ENCODE peak calls at places on chromosomes 5 and 9, in nine cellular contexts. J is lower lobe of right lung, M is A673, S is prostate gland, E is body of pancreas, K is bronchial epithelial cell, U is HepG2, O is left lung, L is GM12865. P is an unnamed sample.

GRCh38 chr9:76927540-76928240 is 21.8 kb upstream of the PRUNE2 start:
- DNase-seq in J (no peak), M (no peak), S (no peak), E (no peak), K (no peak), U (no peak), O (no peak), L (no peak), P (no peak)

GRCh38 chr5:122101636-122102285 is 23.7 kb upstream of the LOX start:
- DNase-seq in J (no peak), M (peak; percentile 80), S (peak; percentile 18), E (no peak), K (peak; percentile 57), U (peak; percentile 23), O (no peak), L (peak; percentile 42), P (no peak)

GRCh38 chr9:131870156-131870555 is 130.3 kb upstream of the RAPGEF1 start:
- DNase-seq in J (no peak), M (no peak), S (no peak), E (no peak), K (no peak), U (no peak), O (no peak), L (no peak), P (no peak)

GRCh38 chr5:73380710-73381586 is 67.6 kb downstream of the FOXD1 start:
- DNase-seq in J (no peak), M (no peak), S (no peak), E (no peak), K (no peak), U (no peak), O (no peak), L (no peak), P (no peak)

GRCh38 chr5:131607903-131608540 is 27.0 kb downstream of the RAPGEF6 start:
- DNase-seq in J (no peak), M (no peak), S (no peak), E (no peak), K (no peak), U (no peak), O (no peak), L (no peak), P (no peak)

GRCh38 chr9:92963831-92964606 is 16.7 kb downstream of the FGD3 start:
- DNase-seq in J (peak; percentile 70), M (no peak), S (no peak), E (no peak), K (no peak), U (peak; percentile 39), O (peak; percentile 70), L (peak; percentile 89), P (no peak)

GRCh38 chr9:137880160-137880975 is 2.8 kb downstream of the CACNA1B start:
- DNase-seq in J (peak; percentile 35), M (no peak), S (no peak), E (no peak), K (no peak), U (no peak), O (no peak), L (no peak), P (no peak)

GRCh38 chr5:169164481-169164925 is 136.4 kb downstream of the SLIT3 start:
- DNase-seq in J (no peak), M (no peak), S (peak; percentile 87), E (no peak), K (peak; percentile 96), U (no peak), O (no peak), L (no peak), P (no peak)

GRCh38 chr9:79384091-79384490 is 187.7 kb upstream of the TLE4 start:
- DNase-seq in J (no peak), M (no peak), S (no peak), E (no peak), K (no peak), U (no peak), O (no peak), L (no peak), P (no peak)

GRCh38 chr9:1051286-1052118 is 1.3 kb downstream of the DMRT2 start:
- DNase-seq in J (peak; percentile 64), M (no peak), S (peak; percentile 25), E (peak; percentile 62), K (peak; percentile 27), U (no peak), O (no peak), L (peak; percentile 56), P (no peak)
- H3K4me3 ChIP-seq in J (peak overlapping the region; percentile 47), M (no peak overlapping the region), S (peak overlapping the region; percentile 4), E (no peak overlapping the region), K (peak overlapping the region; percentile 35), U (no peak overlapping the region), O (no peak overlapping the region), L (no peak overlapping the region), P (no peak overlapping the region)

DNA sequence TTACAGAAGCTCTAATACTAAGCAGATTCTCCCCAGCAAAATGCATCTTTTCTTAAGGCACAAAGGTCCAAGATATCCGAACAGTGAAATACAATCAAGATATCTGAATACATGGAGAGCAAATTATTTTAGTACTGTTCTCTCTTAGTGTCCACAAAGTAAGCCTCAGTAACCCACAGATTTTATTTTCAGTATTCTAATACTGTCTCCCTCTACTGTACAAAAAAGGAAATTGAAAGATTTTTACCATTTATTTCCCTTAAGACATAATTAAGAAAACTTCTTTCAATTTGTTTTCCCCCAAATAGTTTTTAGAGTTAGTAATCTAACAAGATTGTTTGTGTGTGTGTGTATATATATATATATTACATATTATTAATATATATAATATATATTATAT is 24.7 kb upstream of the NOL6 start:
- DNase-seq in J (no peak), M (peak; percentile 31), S (no peak), E (no peak), K (peak; percentile 42), U (no peak), O (no peak), L (peak; percentile 4), P (no peak)
- TF ChIP-seq CTCF in J (no peak), M (peak; percentile 41), S (no peak), E (no peak), K (peak; percentile 4), U (no peak), O (peak; percentile 21), L (no peak), P (no peak)

GRCh38 chr5:1161108-1161831 is 40.1 kb upstream of the SLC6A19 start:
- DNase-seq in J (no peak), M (no peak), S (peak; percentile 78), E (peak; percentile 56), K (peak; percentile 60), U (peak; percentile 94), O (no peak), L (no peak), P (no peak)

GRCh38 chr5:1159341-1159675 is 42.1 kb upstream of the SLC6A19 start:
- DNase-seq in J (no peak), M (no peak), S (no peak), E (no peak), K (no peak), U (no peak), O (no peak), L (no peak), P (no peak)

GRCh38 chr5:1158647-1159340 is 42.6 kb upstream of the SLC6A19 start:
- DNase-seq in J (no peak), M (no peak), S (no peak), E (no peak), K (no peak), U (no peak), O (no peak), L (no peak), P (no peak)

GRCh38 chr5:1161832-1162229 is 39.6 kb upstream of the SLC6A19 start:
- DNase-seq in J (peak; percentile 62), M (no peak), S (peak; percentile 84), E (peak; percentile 78), K (peak; percentile 24), U (no peak), O (no peak), L (no peak), P (no peak)

DNA sequence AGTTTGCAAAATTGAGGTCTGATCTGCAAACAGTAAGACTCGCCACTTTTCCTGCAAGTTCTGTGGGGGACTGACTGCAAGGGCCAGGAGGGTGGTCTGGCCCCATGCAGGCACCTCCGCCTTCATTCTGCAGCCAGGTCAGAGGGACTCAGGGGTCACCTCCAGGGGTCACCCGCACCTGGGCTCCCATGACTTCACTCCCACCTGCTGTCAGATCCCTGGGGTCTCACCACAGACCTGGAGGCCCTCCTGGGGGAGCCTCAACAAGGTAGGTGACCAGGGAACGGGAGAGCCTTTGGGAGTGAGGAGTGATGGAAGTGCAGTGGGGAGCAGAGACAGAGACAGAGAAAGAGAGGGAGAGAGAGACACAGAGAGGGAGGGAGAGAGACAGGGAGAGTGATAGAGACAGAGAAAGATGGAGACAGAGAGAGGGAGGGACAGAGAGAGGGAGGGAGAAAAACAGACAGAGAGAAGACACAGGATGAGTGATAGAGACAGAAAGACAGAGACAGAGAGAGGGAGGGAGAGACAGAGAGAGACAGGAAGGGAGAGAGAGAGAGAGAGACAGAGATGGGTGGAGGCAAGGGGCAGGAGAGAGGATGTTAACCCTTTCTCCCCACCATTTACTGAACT is 41.5 kb upstream of the SLC6A19 start:
- DNase-seq in J (no peak), M (no peak), S (no peak), E (no peak), K (no peak), U (no peak), O (no peak), L (no peak), P (no peak)
- H3K4me3 ChIP-seq in J (no peak overlapping the region), M (no peak overlapping the region), S (no peak overlapping the region), E (no peak overlapping the region), K (no peak overlapping the region), U (no peak overlapping the region), O (no peak overlapping the region), L (no peak overlapping the region), P (no peak overlapping the region)

GRCh38 chr9:83199240-83199639 is 136.3 kb upstream of the RASEF start:
- DNase-seq in J (no peak), M (peak; percentile 34), S (peak; percentile 54), E (peak; percentile 62), K (peak; percentile 61), U (peak; percentile 44), O (no peak), L (peak; percentile 20), P (peak; percentile 25)

GRCh38 chr9:83196946-83197345 is 134.0 kb upstream of the RASEF start:
- DNase-seq in J (no peak), M (no peak), S (no peak), E (no peak), K (peak; percentile 16), U (no peak), O (no peak), L (no peak), P (no peak)

GRCh38 chr9:83200531-83200930 is 137.6 kb upstream of the RASEF start:
- DNase-seq in J (no peak), M (no peak), S (no peak), E (no peak), K (no peak), U (no peak), O (no peak), L (no peak), P (no peak)

GRCh38 chr9:83197611-83198010 is 134.7 kb upstream of the RASEF start:
- DNase-seq in J (no peak), M (peak; percentile 67), S (no peak), E (no peak), K (no peak), U (no peak), O (no peak), L (no peak), P (no peak)

GRCh38 chr9:83198336-83198735 is 135.4 kb upstream of the RASEF start:
- DNase-seq in J (no peak), M (no peak), S (no peak), E (no peak), K (no peak), U (no peak), O (no peak), L (no peak), P (no peak)
- TF ChIP-seq CTCF in J (no peak), M (no peak), S (no peak), E (no peak), K (no peak), U (no peak), O (no peak), L (no peak), P (no peak)